ENCODE peak calls at places on chromosomes 11 and 22, in four cellular contexts. J is substantia nigra, V is WTC11, H is GM12865. D is an unnamed sample.

GRCh38 chr11:61694971-61695706 is 14.9 kb downstream of the DAGLA start:
- DNase-seq in V (no peak), H (no peak), J (peak), D (no peak)

GRCh38 chr22:26550498-26551033 is 38.3 kb upstream of the TFIP11 start:
- DNase-seq in J (peak), H (no peak), V (no peak), D (no peak)

GRCh38 chr22:39209756-39210155 is 35.0 kb downstream of the PDGFB start:
- DNase-seq in J (no peak), V (no peak), H (no peak), D (no peak)

GRCh38 chr11:103727262-103727661 is 309.2 kb upstream of the DDI1 start:
- DNase-seq in J (no peak), V (no peak), H (no peak), D (no peak)

GRCh38 chr11:67301951-67302516 is 1.3 kb upstream of the SSH3 start:
- DNase-seq in V (peak), J (no peak), H (no peak), D (peak)

GRCh38 chr11:87437844-87438223 is 400.1 kb downstream of the TMEM135 start:
- DNase-seq in V (no peak), H (no peak), J (no peak), D (no peak)

GRCh38 chr11:118205979-118206611 is 18.7 kb downstream of the JAML start:
- DNase-seq in J (no peak), V (no peak), H (no peak), D (no peak)

GRCh38 chr11:69744435-69744834 is 30.7 kb downstream of the FGF4 start:
- DNase-seq in V (no peak), H (no peak), J (no peak), D (peak)

GRCh38 chr11:115201121-115201792 is 303.0 kb downstream of the CADM1 start:
- DNase-seq in V (no peak), H (no peak), J (no peak), D (no peak)

GRCh38 chr11:9264381-9265210 is 554 bp downstream of the DENND5A start:
- DNase-seq in H (no peak), V (peak), J (peak), D (no peak)

GRCh38 chr11:20530942-20531703 is 68.3 kb upstream of the SLC6A5 start:
- DNase-seq in J (no peak), H (peak), V (no peak), D (no peak)

GRCh38 chr11:111836766-111837165 is 34.6 kb downstream of the ALG9 start:
- DNase-seq in V (no peak), H (peak), J (no peak), D (no peak)

GRCh38 chr22:20239951-20240773 is 28.0 kb downstream of the RTN4R start:
- DNase-seq in J (peak), V (peak), H (no peak), D (no peak)

GRCh38 chr11:32500001-32500400 is 64.7 kb upstream of the WT1 start:
- DNase-seq in V (no peak), H (no peak), J (no peak), D (no peak)

GRCh38 chr11:1460396-1460795 is 26.2 kb downstream of the MOB2 start:
- DNase-seq in H (no peak), J (peak), V (no peak), D (no peak)

D was measured in NT2/D1.